ENCODE peak calls at places on chromosome 16, in ten cellular contexts. E is H1; A is HEK293T; U is Right ventricle myocardium inferior; F is left ventricle myocardium superior; N is stimulated activated CD4-positive, alpha-beta T cell treated with anti-CD3 and anti-CD28 coated beads, Interleukin-4, amount 100 ng/mL, for 4 hours; V is activated naive CD4-positive, alpha-beta T cell treated with Interleukin-2 at 50 U/mL for 16 hours; B is AG09309; T is DMS79 treated with DMSO at 0.1 percent for 48 hours; L is NCI-H1694 treated with DMSO at 0.1 percent for 48 hours. R is an unnamed sample.

GRCh38 chr16:67483731-67484525 is 581 bp upstream of the AGRP start:
- DNase-seq in E (no peak), A (no peak), U (no peak), F (peak; percentile 28), N (no peak), V (no peak), B (no peak), T (no peak), L (no peak), R (no peak)

GRCh38 chr16:28882476-28883180 is 4.3 kb downstream of the ATP2A1 start:
- DNase-seq in E (no peak), A (no peak), U (peak; percentile 35), F (no peak), N (no peak), V (no peak), B (no peak), T (no peak), L (no peak), R (no peak)

GRCh38 chr16:57373117-57373947 is 1.0 kb downstream of the CX3CL1 start:
- DNase-seq in E (no peak), A (no peak), U (no peak), F (no peak), N (no peak), V (no peak), B (no peak), T (no peak), L (no peak), R (no peak)

GRCh38 chr16:68778551-68779231 is 41.6 kb downstream of the CDH1 start:
- DNase-seq in E (no peak), A (no peak), U (no peak), F (no peak), N (no peak), V (no peak), B (no peak), T (peak; percentile 76), L (no peak), R (no peak)

GRCh38 chr16:67647111-67647651 is 2.2 kb downstream of the CARMIL2 start:
- DNase-seq in E (no peak), A (no peak), U (no peak), F (no peak), N (no peak), V (no peak), B (no peak), T (no peak), L (no peak), R (no peak)

GRCh38 chr16:30399435-30400186 is 4.4 kb downstream of the ZNF48 start:
- DNase-seq in E (no peak), A (no peak), U (no peak), F (no peak), N (no peak), V (no peak), B (no peak), T (no peak), L (no peak), R (no peak)

GRCh38 chr16:46857261-46857962 is 26.4 kb upstream of the C16orf87 start:
- DNase-seq in E (no peak), A (peak; percentile 66), U (no peak), F (no peak), N (no peak), V (no peak), B (no peak), T (peak; percentile 11), L (peak; percentile 49), R (no peak)

GRCh38 chr16:79808731-79809130 is 208.2 kb upstream of the MAF start:
- DNase-seq in E (no peak), A (no peak), U (no peak), F (no peak), N (no peak), V (no peak), B (no peak), T (no peak), L (no peak), R (no peak)

GRCh38 chr16:16147316-16147999 is 75.8 kb downstream of the ABCC6 start:
- DNase-seq in E (no peak), A (no peak), U (no peak), F (peak; percentile 9), N (no peak), V (no peak), B (no peak), T (no peak), L (no peak), R (no peak)

GRCh38 chr16:22397459-22397858 is 23.0 kb upstream of the CDR2 start:
- DNase-seq in E (no peak), A (no peak), U (no peak), F (no peak), N (no peak), V (no peak), B (peak; percentile 95), T (no peak), L (no peak), R (peak; percentile 65)

GRCh38 chr16:228917-229730 is at the start of gene LUC7L:
- DNase-seq in E (peak; percentile 51), A (peak; percentile 92), U (peak; percentile 95), F (peak; percentile 94), N (peak; percentile 82), V (peak; percentile 86), B (peak; percentile 14), T (peak; percentile 78), L (peak; percentile 68), R (peak; percentile 82)

GRCh38 chr16:57803413-57803990 is 1.2 kb upstream of the KIFC3 start:
- DNase-seq in E (no peak), A (no peak), U (no peak), F (peak; percentile 78), N (no peak), V (no peak), B (no peak), T (no peak), L (no peak), R (no peak)

GRCh38 chr16:15509051-15509592 is 74.7 kb downstream of the BMERB1 start:
- DNase-seq in E (no peak), A (no peak), U (no peak), F (no peak), N (no peak), V (peak; percentile 34), B (no peak), T (no peak), L (no peak), R (no peak)

GRCh38 chr16:6926341-6926740 is 406.3 kb upstream of the RBFOX1 start:
- DNase-seq in E (no peak), A (no peak), U (no peak), F (no peak), N (no peak), V (no peak), B (no peak), T (no peak), L (no peak), R (no peak)

GRCh38 chr16:55999683-56000082 is 124.5 kb upstream of the CES5A start:
- DNase-seq in E (no peak), A (no peak), U (no peak), F (no peak), N (no peak), V (no peak), B (no peak), T (no peak), L (no peak), R (no peak)

GRCh38 chr16:74568961-74569631 is 37.8 kb downstream of the GLG1 start:
- DNase-seq in E (no peak), A (no peak), U (no peak), F (no peak), N (no peak), V (no peak), B (peak; percentile 16), T (no peak), L (no peak), R (no peak)

GRCh38 chr16:56855936-56856335 is 9.1 kb upstream of the SLC12A3 start:
- DNase-seq in E (no peak), A (no peak), U (peak; percentile 39), F (no peak), N (no peak), V (no peak), B (no peak), T (no peak), L (no peak), R (no peak)

R was measured in amniotic stem cell.